ENCODE peak calls at places on chromosomes 3 and 15, in five cellular contexts. E is fibroblast of lung; V is amniotic epithelial cell; N is naive thymus-derived CD8-positive, alpha-beta T cell; F is AG04450. K is an unnamed sample.

GRCh38 chr3:48397767-48398681 is 26.0 kb downstream of the FBXW12 start:
- DNase-seq in E (no peak), V (no peak), N (no peak), F (no peak), K (no peak)

GRCh38 chr3:156233875-156234274 is 113.5 kb downstream of the KCNAB1 start:
- DNase-seq in E (no peak), V (no peak), N (no peak), F (no peak), K (no peak)

GRCh38 chr3:41450416-41451231 is 251.3 kb downstream of the CTNNB1 start:
- DNase-seq in E (peak; percentile 35), V (no peak), N (no peak), F (no peak), K (peak; percentile 4)

GRCh38 chr15:51121118-51121517 is 26.4 kb upstream of the TNFAIP8L3 start:
- DNase-seq in E (peak; percentile 88), V (peak; percentile 98), N (no peak), F (peak; percentile 77), K (peak; percentile 96)

GRCh38 chr15:73994912-73995622 is 551 bp downstream of the PML start:
- DNase-seq in E (no peak), V (peak; percentile 43), N (no peak), F (no peak), K (no peak)

GRCh38 chr3:59809016-59809415 is 759.2 kb upstream of the CFAP20DC start:
- DNase-seq in E (peak; percentile 57), V (peak; percentile 39), N (no peak), F (peak; percentile 56), K (peak; percentile 1)

GRCh38 chr3:14243782-14244181 is 65.2 kb downstream of the LSM3 start:
- DNase-seq in E (no peak), V (no peak), N (no peak), F (no peak), K (no peak)

GRCh38 chr3:27431116-27431515 is 53.1 kb downstream of the SLC4A7 start:
- DNase-seq in E (peak; percentile 97), V (peak; percentile 99), N (no peak), F (peak; percentile 95), K (peak; percentile 93)

GRCh38 chr15:62391565-62392262 is 226.6 kb upstream of the C2CD4B start:
- DNase-seq in E (peak; percentile 64), V (peak; percentile 28), N (no peak), F (no peak), K (peak; percentile 12)

GRCh38 chr3:73291541-73291940 is 230.1 kb downstream of the EBLN2 start:
- DNase-seq in E (no peak), V (no peak), N (no peak), F (no peak), K (no peak)

GRCh38 chr3:182971637-182972036 is 8.7 kb downstream of the DCUN1D1 start:
- DNase-seq in E (peak; percentile 22), V (no peak), N (no peak), F (no peak), K (no peak)

GRCh38 chr3:149384911-149385321 is 7.5 kb upstream of the TM4SF1 start:
- DNase-seq in E (peak; percentile 47), V (peak; percentile 88), N (no peak), F (peak; percentile 61), K (peak; percentile 77)

GRCh38 chr3:84891851-84892250 is 66.9 kb upstream of the CADM2 start:
- DNase-seq in E (no peak), V (no peak), N (no peak), F (no peak), K (no peak)

GRCh38 chr3:44130249-44130648 is 111.4 kb upstream of the TOPAZ1 start:
- DNase-seq in E (no peak), V (no peak), N (no peak), F (no peak), K (no peak)

GRCh38 chr15:58839485-58839884 is 68.4 kb downstream of the MINDY2 start:
- DNase-seq in E (peak; percentile 8), V (peak; percentile 39), N (no peak), F (no peak), K (no peak)

GRCh38 chr3:95200384-95200783 is 1137.5 kb downstream of the NSUN3 start:
- DNase-seq in E (no peak), V (no peak), N (no peak), F (no peak), K (no peak)

GRCh38 chr3:191154827-191155226 is 44.2 kb upstream of the OSTN start:
- DNase-seq in E (no peak), V (no peak), N (no peak), F (no peak), K (no peak)

GRCh38 chr3:55675478-55675877 is 188.4 kb upstream of the WNT5A start:
- DNase-seq in E (no peak), V (no peak), N (no peak), F (no peak), K (no peak)

GRCh38 chr3:99883138-99883461 is 65.4 kb downstream of the CMSS1 start:
- DNase-seq in E (no peak), V (no peak), N (no peak), F (no peak), K (no peak)

GRCh38 chr3:45890405-45890804 is 4.1 kb downstream of the CCR9 start:
- DNase-seq in E (no peak), V (no peak), N (no peak), F (no peak), K (no peak)